ENCODE peak calls at places on chromosomes 7 and 10, in nine cellular contexts. M, K, C, I, A, Y, L, D and N are unnamed samples.

GRCh38 chr10:23514321-23514720 is 75.4 kb downstream of the OTUD1 start:
- DNase-seq in Y (no peak), K (no peak), A (no peak), M (no peak), L (no peak), I (no peak), C (peak; percentile 47), D (no peak), N (no peak)

GRCh38 chr7:131726031-131726430 is 169.6 kb upstream of the PODXL start:
- DNase-seq in D (no peak), K (no peak), Y (no peak), M (no peak), A (no peak), L (no peak), I (no peak), C (no peak), N (no peak)

GRCh38 chr7:85341121-85341520 is 154.3 kb upstream of the SEMA3D start:
- DNase-seq in K (no peak), D (no peak), A (no peak), M (no peak), Y (no peak), C (no peak), I (no peak), L (no peak), N (no peak)

GRCh38 chr10:123236122-123236521 is 81.9 kb downstream of the BUB3 start:
- DNase-seq in A (peak; percentile 8), I (no peak), C (no peak), Y (no peak), L (peak; percentile 33), K (no peak), M (no peak), D (no peak), N (no peak)

GRCh38 chr7:108196004-108196403 is 65.8 kb upstream of the LAMB4 start:
- DNase-seq in M (peak; percentile 30), K (no peak), Y (no peak), L (no peak), I (no peak), D (no peak), A (no peak), C (peak; percentile 18), N (no peak)

GRCh38 chr10:116817780-116818343 is 31.4 kb upstream of the ENO4 start:
- DNase-seq in M (no peak), I (no peak), Y (no peak), C (no peak), D (no peak), K (no peak), L (no peak), A (no peak), N (no peak)

GRCh38 chr7:105940111-105940510 is 23.0 kb upstream of the CDHR3 start:
- DNase-seq in C (no peak), A (no peak), Y (no peak), K (no peak), I (no peak), M (no peak), D (no peak), L (no peak), N (no peak)

GRCh38 chr10:78787095-78787494 is 281.7 kb upstream of the ZMIZ1 start:
- DNase-seq in C (no peak), K (no peak), I (no peak), Y (no peak), A (no peak), M (peak; percentile 50), D (no peak), L (no peak), N (no peak)

GRCh38 chr10:79066460-79067240 is 2.1 kb upstream of the ZMIZ1 start:
- DNase-seq in K (no peak), I (peak; percentile 81), A (peak; percentile 33), D (no peak), L (no peak), C (peak; percentile 32), M (peak; percentile 34), Y (no peak), N (no peak)

GRCh38 chr7:69898189-69898588 is 299.9 kb downstream of the AUTS2 start:
- DNase-seq in Y (no peak), K (no peak), C (no peak), I (peak; percentile 46), M (no peak), A (no peak), L (no peak), D (no peak), N (no peak)

GRCh38 chr10:67306588-67307205 is 380.9 kb downstream of the LRRTM3 start:
- DNase-seq in I (peak; percentile 25), Y (no peak), C (peak; percentile 4), A (no peak), L (peak; percentile 63), K (no peak), D (no peak), M (peak; percentile 16), N (peak; percentile 5)

GRCh38 chr10:50557130-50557682 is 66.5 kb downstream of the SGMS1 start:
- DNase-seq in Y (no peak), K (no peak), M (no peak), L (no peak), D (no peak), A (no peak), C (no peak), I (no peak), N (no peak)

GRCh38 chr10:129877773-129878371 is 86.2 kb downstream of the EBF3 start:
- DNase-seq in I (peak; percentile 55), D (no peak), A (peak; percentile 65), K (no peak), M (peak; percentile 23), C (no peak), L (peak; percentile 62), Y (no peak), N (peak; percentile 26)

GRCh38 chr10:62959553-62959952 is 143.4 kb upstream of the EGR2 start:
- DNase-seq in L (no peak), K (no peak), A (no peak), Y (no peak), D (no peak), M (peak; percentile 17), I (no peak), C (peak; percentile 15), N (no peak)